ENCODE peak calls at places on chromosomes 2 and 18, in nine cellular contexts. One of them, this sample, is unnamed. For H3K36me3, the result is how much of the 10 kb centered on the place peaks cover.

GRCh38 chr2:48482313-48482712 is 47.6 kb upstream of the STON1 start:
- DNase-seq in gastrocnemius medialis: no peak
- DNase-seq in adrenal gland: no peak
- DNase-seq in heart left ventricle: no peak
- DNase-seq in IMR-90: peak
- DNase-seq in tibial nerve: no peak
- DNase-seq in transverse colon: no peak
- DNase-seq in prostate gland: no peak
- DNase-seq in GM12878: no peak
- DNase-seq in this sample: no peak

GRCh38 chr2:203758841-203759691 is 52.6 kb downstream of the CD28 start:
- DNase-seq in IMR-90: peak
- DNase-seq in GM12878: no peak
- DNase-seq in heart left ventricle: no peak
- DNase-seq in prostate gland: no peak
- DNase-seq in transverse colon: no peak
- DNase-seq in gastrocnemius medialis: no peak
- DNase-seq in tibial nerve: no peak
- DNase-seq in adrenal gland: no peak
- DNase-seq in this sample: no peak

GRCh38 chr2:42192010-42192373 is 22.8 kb downstream of the EML4 start:
- DNase-seq in gastrocnemius medialis: no peak
- DNase-seq in GM12878: no peak
- DNase-seq in IMR-90: no peak
- DNase-seq in transverse colon: no peak
- DNase-seq in prostate gland: no peak
- DNase-seq in heart left ventricle: no peak
- DNase-seq in adrenal gland: no peak
- DNase-seq in tibial nerve: no peak
- DNase-seq in this sample: no peak

GRCh38 chr2:33068261-33068660 is 121.5 kb downstream of the LTBP1 start:
- DNase-seq in transverse colon: no peak
- DNase-seq in prostate gland: no peak
- DNase-seq in IMR-90: peak
- DNase-seq in gastrocnemius medialis: no peak
- DNase-seq in adrenal gland: no peak
- DNase-seq in GM12878: no peak
- DNase-seq in tibial nerve: no peak
- DNase-seq in heart left ventricle: no peak
- DNase-seq in this sample: no peak

GRCh38 chr18:79377187-79377891 is 18.4 kb upstream of the NFATC1 start:
- DNase-seq in gastrocnemius medialis: no peak
- DNase-seq in prostate gland: no peak
- DNase-seq in transverse colon: no peak
- DNase-seq in tibial nerve: no peak
- DNase-seq in heart left ventricle: no peak
- DNase-seq in adrenal gland: no peak
- DNase-seq in IMR-90: no peak
- DNase-seq in GM12878: no peak
- DNase-seq in this sample: no peak

GRCh38 chr2:96863575-96864342 is 5.9 kb upstream of the ANKRD39 start:
- DNase-seq in transverse colon: no peak
- DNase-seq in prostate gland: no peak
- DNase-seq in tibial nerve: no peak
- DNase-seq in heart left ventricle: no peak
- DNase-seq in adrenal gland: no peak
- DNase-seq in GM12878: no peak
- DNase-seq in gastrocnemius medialis: no peak
- DNase-seq in IMR-90: no peak
- DNase-seq in this sample: no peak

GRCh38 chr18:48693625-48694262 is 154.9 kb downstream of the CTIF start:
- DNase-seq in gastrocnemius medialis: no peak
- DNase-seq in GM12878: no peak
- DNase-seq in heart left ventricle: no peak
- DNase-seq in transverse colon: no peak
- DNase-seq in tibial nerve: no peak
- DNase-seq in IMR-90: peak
- DNase-seq in prostate gland: no peak
- DNase-seq in adrenal gland: no peak
- DNase-seq in this sample: no peak

GRCh38 chr2:196971574-196972279 is 45.2 kb upstream of the PGAP1 start:
- DNase-seq in heart left ventricle: no peak
- DNase-seq in gastrocnemius medialis: no peak
- DNase-seq in prostate gland: no peak
- DNase-seq in tibial nerve: no peak
- DNase-seq in adrenal gland: no peak
- DNase-seq in GM12878: no peak
- DNase-seq in transverse colon: no peak
- DNase-seq in IMR-90: no peak
- DNase-seq in this sample: no peak

GRCh38 chr2:17853799-17854198 is 24.7 kb upstream of the KCNS3 start:
- DNase-seq in IMR-90: no peak
- DNase-seq in prostate gland: no peak
- DNase-seq in tibial nerve: no peak
- DNase-seq in gastrocnemius medialis: no peak
- DNase-seq in adrenal gland: no peak
- DNase-seq in transverse colon: no peak
- DNase-seq in heart left ventricle: no peak
- DNase-seq in GM12878: no peak
- DNase-seq in this sample: no peak

GRCh38 chr2:239236043-239236807 is 164.6 kb downstream of the HDAC4 start:
- DNase-seq in IMR-90: no peak
- DNase-seq in gastrocnemius medialis: no peak
- DNase-seq in adrenal gland: peak
- DNase-seq in heart left ventricle: no peak
- DNase-seq in prostate gland: no peak
- DNase-seq in transverse colon: no peak
- DNase-seq in GM12878: no peak
- DNase-seq in tibial nerve: no peak
- DNase-seq in this sample: no peak

GRCh38 chr18:36672437-36673344 is 156.1 kb downstream of the TPGS2 start:
- DNase-seq in adrenal gland: peak
- DNase-seq in GM12878: no peak
- DNase-seq in gastrocnemius medialis: peak
- DNase-seq in prostate gland: peak
- DNase-seq in transverse colon: peak
- DNase-seq in heart left ventricle: peak
- DNase-seq in tibial nerve: no peak
- DNase-seq in IMR-90: peak
- DNase-seq in this sample: no peak

GRCh38 chr2:24317491-24317920 is 42.8 kb downstream of the ITSN2 start:
- DNase-seq in adrenal gland: no peak
- DNase-seq in tibial nerve: no peak
- DNase-seq in transverse colon: no peak
- DNase-seq in prostate gland: no peak
- DNase-seq in heart left ventricle: peak
- DNase-seq in gastrocnemius medialis: no peak
- DNase-seq in IMR-90: peak
- DNase-seq in GM12878: no peak
- DNase-seq in this sample: no peak

GRCh38 chr2:433216-433615 is 145.3 kb upstream of the ALKAL2 start:
- DNase-seq in gastrocnemius medialis: no peak
- DNase-seq in GM12878: no peak
- DNase-seq in adrenal gland: no peak
- DNase-seq in IMR-90: no peak
- DNase-seq in prostate gland: no peak
- DNase-seq in heart left ventricle: no peak
- DNase-seq in transverse colon: no peak
- DNase-seq in tibial nerve: no peak
- DNase-seq in this sample: no peak

GRCh38 chr2:152627010-152627957 is 90.0 kb downstream of the PRPF40A start:
- DNase-seq in transverse colon: no peak
- DNase-seq in gastrocnemius medialis: no peak
- DNase-seq in IMR-90: peak
- DNase-seq in heart left ventricle: no peak
- DNase-seq in adrenal gland: no peak
- DNase-seq in prostate gland: no peak
- DNase-seq in GM12878: no peak
- DNase-seq in tibial nerve: no peak
- DNase-seq in this sample: no peak

GRCh38 chr18:24809173-24809955 is 348.9 kb downstream of the HRH4 start:
- DNase-seq in IMR-90: no peak
- DNase-seq in gastrocnemius medialis: no peak
- DNase-seq in adrenal gland: no peak
- DNase-seq in GM12878: no peak
- DNase-seq in transverse colon: peak
- DNase-seq in heart left ventricle: no peak
- DNase-seq in prostate gland: no peak
- DNase-seq in tibial nerve: no peak
- DNase-seq in this sample: no peak

GRCh38 chr2:105748564-105748963 is 3.9 kb downstream of the NCK2 start:
- DNase-seq in transverse colon: no peak
- DNase-seq in prostate gland: no peak
- DNase-seq in GM12878: no peak
- DNase-seq in gastrocnemius medialis: no peak
- DNase-seq in tibial nerve: no peak
- DNase-seq in adrenal gland: no peak
- DNase-seq in heart left ventricle: no peak
- DNase-seq in IMR-90: no peak
- DNase-seq in this sample: no peak

GRCh38 chr18:77711096-77711495 is 461.4 kb downstream of the GALR1 start:
- DNase-seq in heart left ventricle: no peak
- DNase-seq in adrenal gland: no peak
- DNase-seq in tibial nerve: no peak
- DNase-seq in transverse colon: no peak
- DNase-seq in GM12878: no peak
- DNase-seq in gastrocnemius medialis: no peak
- DNase-seq in IMR-90: no peak
- DNase-seq in prostate gland: no peak
- DNase-seq in this sample: no peak

GRCh38 chr18:77714716-77715115 is 465.1 kb downstream of the GALR1 start:
- DNase-seq in gastrocnemius medialis: no peak
- DNase-seq in GM12878: no peak
- DNase-seq in tibial nerve: no peak
- DNase-seq in IMR-90: no peak
- DNase-seq in transverse colon: no peak
- DNase-seq in prostate gland: no peak
- DNase-seq in heart left ventricle: no peak
- DNase-seq in adrenal gland: no peak
- DNase-seq in this sample: no peak

GRCh38 chr18:77716282-77716681 is 466.6 kb downstream of the GALR1 start:
- DNase-seq in transverse colon: no peak
- DNase-seq in GM12878: no peak
- DNase-seq in adrenal gland: no peak
- DNase-seq in gastrocnemius medialis: no peak
- DNase-seq in tibial nerve: no peak
- DNase-seq in IMR-90: no peak
- DNase-seq in heart left ventricle: no peak
- DNase-seq in prostate gland: no peak
- DNase-seq in this sample: no peak
- H3K36me3 ChIP-seq in transverse colon: under half
- H3K36me3 ChIP-seq in GM12878: under half
- H3K36me3 ChIP-seq in adrenal gland: under half
- H3K36me3 ChIP-seq in gastrocnemius medialis: under half
- H3K36me3 ChIP-seq in tibial nerve: under half
- H3K36me3 ChIP-seq in IMR-90: under half
- H3K36me3 ChIP-seq in heart left ventricle: under half
- H3K36me3 ChIP-seq in prostate gland: under half
- H3K36me3 ChIP-seq in this sample: under half

GRCh38 chr18:31500161-31500688 is 2.2 kb downstream of the DSG2 start:
- DNase-seq in heart left ventricle: no peak
- DNase-seq in adrenal gland: no peak
- DNase-seq in gastrocnemius medialis: no peak
- DNase-seq in transverse colon: peak
- DNase-seq in prostate gland: no peak
- DNase-seq in tibial nerve: no peak
- DNase-seq in GM12878: peak
- DNase-seq in IMR-90: no peak
- DNase-seq in this sample: no peak
- TF ChIP-seq POLR2A in heart left ventricle: no peak
- TF ChIP-seq POLR2A in adrenal gland: no peak
- TF ChIP-seq POLR2A in gastrocnemius medialis: no peak
- TF ChIP-seq POLR2A in transverse colon: no peak
- TF ChIP-seq POLR2A in prostate gland: no peak
- TF ChIP-seq POLR2A in tibial nerve: no peak
- TF ChIP-seq POLR2A in GM12878: peak
- TF ChIP-seq POLR2A in IMR-90: no peak
- TF ChIP-seq POLR2A in this sample: no peak

GRCh38 chr2:27042159-27042661 is 9.3 kb upstream of the AGBL5 start:
- DNase-seq in gastrocnemius medialis: no peak
- DNase-seq in adrenal gland: no peak
- DNase-seq in prostate gland: no peak
- DNase-seq in IMR-90: no peak
- DNase-seq in tibial nerve: no peak
- DNase-seq in transverse colon: no peak
- DNase-seq in GM12878: peak
- DNase-seq in heart left ventricle: peak
- DNase-seq in this sample: no peak
- H3K27ac ChIP-seq in gastrocnemius medialis: peak
- H3K27ac ChIP-seq in adrenal gland: no peak
- H3K27ac ChIP-seq in prostate gland: no peak
- H3K27ac ChIP-seq in IMR-90: no peak
- H3K27ac ChIP-seq in tibial nerve: no peak
- H3K27ac ChIP-seq in transverse colon: peak
- H3K27ac ChIP-seq in GM12878: peak
- H3K27ac ChIP-seq in heart left ventricle: no peak
- H3K27ac ChIP-seq in this sample: no peak

GRCh38 chr18:46386788-46387187 is 270.2 kb downstream of the LOXHD1 start:
- DNase-seq in GM12878: no peak
- DNase-seq in IMR-90: no peak
- DNase-seq in prostate gland: peak
- DNase-seq in heart left ventricle: peak
- DNase-seq in transverse colon: no peak
- DNase-seq in tibial nerve: no peak
- DNase-seq in gastrocnemius medialis: no peak
- DNase-seq in adrenal gland: no peak
- DNase-seq in this sample: no peak
- H3K36me3 ChIP-seq in GM12878: under half
- H3K36me3 ChIP-seq in IMR-90: under half
- H3K36me3 ChIP-seq in prostate gland: under half
- H3K36me3 ChIP-seq in heart left ventricle: under half
- H3K36me3 ChIP-seq in transverse colon: under half
- H3K36me3 ChIP-seq in tibial nerve: under half
- H3K36me3 ChIP-seq in gastrocnemius medialis: under half
- H3K36me3 ChIP-seq in adrenal gland: under half
- H3K36me3 ChIP-seq in this sample: under half

DNA sequence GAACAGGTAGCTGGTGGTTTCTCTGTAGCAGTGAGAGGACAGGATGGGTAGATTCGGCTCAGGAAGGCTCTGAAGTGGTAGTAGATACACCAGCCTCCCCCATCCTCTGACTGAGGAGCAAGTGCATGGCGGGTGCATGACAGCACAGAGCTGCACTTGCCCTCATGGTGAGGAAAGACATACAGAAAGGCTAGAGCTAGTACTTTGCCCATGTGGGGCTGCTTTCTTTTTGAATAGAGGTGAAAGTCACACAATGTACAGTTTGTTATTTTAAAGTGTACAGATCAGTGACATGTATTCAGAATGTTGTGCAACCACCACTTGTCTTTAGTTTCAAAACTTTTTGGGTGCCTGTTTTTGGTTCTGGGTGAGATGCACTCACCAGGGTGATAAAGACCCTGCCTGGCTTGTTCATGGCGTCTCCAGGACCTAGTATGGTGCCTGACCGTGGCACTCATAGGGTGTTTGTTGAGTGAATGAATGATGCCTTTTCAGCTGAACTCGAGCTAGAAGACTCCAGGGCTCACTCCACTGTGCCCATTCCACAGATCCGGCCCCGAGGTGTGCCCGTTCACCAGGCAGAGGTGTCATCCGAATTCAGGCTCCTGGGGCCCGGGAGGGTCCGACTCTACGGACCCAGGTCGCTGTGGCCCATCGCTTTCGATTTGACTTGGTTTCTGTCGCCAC is 421 bp upstream of the VAMP5 start:
- DNase-seq in heart left ventricle: no peak
- DNase-seq in adrenal gland: no peak
- DNase-seq in prostate gland: no peak
- DNase-seq in IMR-90: no peak
- DNase-seq in tibial nerve: no peak
- DNase-seq in GM12878: no peak
- DNase-seq in gastrocnemius medialis: no peak
- DNase-seq in transverse colon: no peak
- DNase-seq in this sample: no peak
- TF ChIP-seq POLR2A in heart left ventricle: no peak
- TF ChIP-seq POLR2A in adrenal gland: no peak
- TF ChIP-seq POLR2A in prostate gland: no peak
- TF ChIP-seq POLR2A in IMR-90: no peak
- TF ChIP-seq POLR2A in tibial nerve: no peak
- TF ChIP-seq POLR2A in GM12878: no peak
- TF ChIP-seq POLR2A in gastrocnemius medialis: no peak
- TF ChIP-seq POLR2A in transverse colon: no peak
- TF ChIP-seq POLR2A in this sample: no peak